ENCODE peak calls at places on chromosomes 5 and 9, in ten cellular contexts. One of them, this sample, is unnamed.

GRCh38 chr5:142821733-142822487 is 51.7 kb downstream of the ARHGAP26 start:
- DNase-seq in midbrain: no peak
- DNase-seq in lung: no peak
- DNase-seq in RCC 7860: peak; percentile 99
- DNase-seq in NCI-H187: no peak
- DNase-seq in activated naive CD4-positive, alpha-beta T cell treated with Interleukin-2 at 50 U/mL for 16 hours: no peak
- DNase-seq in hippocampal formation: no peak
- DNase-seq in HEK293T: no peak
- DNase-seq in GM23248: peak; percentile 95
- DNase-seq in stimulated activated CD4-positive, alpha-beta T cell treated with anti-CD3 and anti-CD28 coated beads, Interleukin-1b, Interleukin-23, amount 100 ng/mL, for 24 hours: no peak
- DNase-seq in this sample: no peak

GRCh38 chr5:91928751-91929521 is 545.8 kb upstream of the ARRDC3 start:
- DNase-seq in midbrain: peak; percentile 3
- DNase-seq in HEK293T: peak; percentile 12
- DNase-seq in activated naive CD4-positive, alpha-beta T cell treated with Interleukin-2 at 50 U/mL for 16 hours: no peak
- DNase-seq in RCC 7860: peak; percentile 5
- DNase-seq in hippocampal formation: no peak
- DNase-seq in lung: no peak
- DNase-seq in GM23248: peak; percentile 58
- DNase-seq in stimulated activated CD4-positive, alpha-beta T cell treated with anti-CD3 and anti-CD28 coated beads, Interleukin-1b, Interleukin-23, amount 100 ng/mL, for 24 hours: no peak
- DNase-seq in NCI-H187: no peak
- DNase-seq in this sample: no peak

GRCh38 chr5:151699071-151699901 is 12.6 kb upstream of the SPARC start:
- DNase-seq in RCC 7860: peak; percentile 94
- DNase-seq in HEK293T: no peak
- DNase-seq in hippocampal formation: no peak
- DNase-seq in GM23248: peak; percentile 98
- DNase-seq in stimulated activated CD4-positive, alpha-beta T cell treated with anti-CD3 and anti-CD28 coated beads, Interleukin-1b, Interleukin-23, amount 100 ng/mL, for 24 hours: no peak
- DNase-seq in activated naive CD4-positive, alpha-beta T cell treated with Interleukin-2 at 50 U/mL for 16 hours: no peak
- DNase-seq in NCI-H187: no peak
- DNase-seq in lung: peak; percentile 51
- DNase-seq in midbrain: no peak
- DNase-seq in this sample: no peak

GRCh38 chr9:71746753-71747115 is 21.6 kb downstream of the CEMIP2 start:
- DNase-seq in activated naive CD4-positive, alpha-beta T cell treated with Interleukin-2 at 50 U/mL for 16 hours: no peak
- DNase-seq in RCC 7860: no peak
- DNase-seq in hippocampal formation: no peak
- DNase-seq in midbrain: no peak
- DNase-seq in lung: no peak
- DNase-seq in NCI-H187: no peak
- DNase-seq in GM23248: no peak
- DNase-seq in stimulated activated CD4-positive, alpha-beta T cell treated with anti-CD3 and anti-CD28 coated beads, Interleukin-1b, Interleukin-23, amount 100 ng/mL, for 24 hours: no peak
- DNase-seq in HEK293T: no peak
- DNase-seq in this sample: no peak

GRCh38 chr9:92406506-92406905 is 2.1 kb upstream of the OGN start:
- DNase-seq in HEK293T: no peak
- DNase-seq in NCI-H187: no peak
- DNase-seq in RCC 7860: no peak
- DNase-seq in activated naive CD4-positive, alpha-beta T cell treated with Interleukin-2 at 50 U/mL for 16 hours: no peak
- DNase-seq in lung: peak; percentile 31
- DNase-seq in hippocampal formation: peak; percentile 24
- DNase-seq in stimulated activated CD4-positive, alpha-beta T cell treated with anti-CD3 and anti-CD28 coated beads, Interleukin-1b, Interleukin-23, amount 100 ng/mL, for 24 hours: no peak
- DNase-seq in GM23248: no peak
- DNase-seq in midbrain: peak; percentile 13
- DNase-seq in this sample: no peak

GRCh38 chr5:135695656-135696055 is 116.9 kb upstream of the CXCL14 start:
- DNase-seq in hippocampal formation: no peak
- DNase-seq in midbrain: no peak
- DNase-seq in HEK293T: no peak
- DNase-seq in RCC 7860: no peak
- DNase-seq in NCI-H187: no peak
- DNase-seq in stimulated activated CD4-positive, alpha-beta T cell treated with anti-CD3 and anti-CD28 coated beads, Interleukin-1b, Interleukin-23, amount 100 ng/mL, for 24 hours: no peak
- DNase-seq in GM23248: no peak
- DNase-seq in activated naive CD4-positive, alpha-beta T cell treated with Interleukin-2 at 50 U/mL for 16 hours: no peak
- DNase-seq in lung: peak; percentile 26
- DNase-seq in this sample: no peak

GRCh38 chr5:173806270-173807035 is 81.7 kb upstream of the CPEB4 start:
- DNase-seq in GM23248: peak; percentile 23
- DNase-seq in midbrain: no peak
- DNase-seq in activated naive CD4-positive, alpha-beta T cell treated with Interleukin-2 at 50 U/mL for 16 hours: no peak
- DNase-seq in lung: no peak
- DNase-seq in RCC 7860: no peak
- DNase-seq in hippocampal formation: no peak
- DNase-seq in HEK293T: no peak
- DNase-seq in stimulated activated CD4-positive, alpha-beta T cell treated with anti-CD3 and anti-CD28 coated beads, Interleukin-1b, Interleukin-23, amount 100 ng/mL, for 24 hours: no peak
- DNase-seq in NCI-H187: no peak
- DNase-seq in this sample: no peak

GRCh38 chr9:100602302-100602930 is 24.5 kb downstream of the CAVIN4 start:
- DNase-seq in HEK293T: peak; percentile 56
- DNase-seq in NCI-H187: peak; percentile 40
- DNase-seq in midbrain: peak; percentile 54
- DNase-seq in lung: no peak
- DNase-seq in activated naive CD4-positive, alpha-beta T cell treated with Interleukin-2 at 50 U/mL for 16 hours: no peak
- DNase-seq in hippocampal formation: no peak
- DNase-seq in stimulated activated CD4-positive, alpha-beta T cell treated with anti-CD3 and anti-CD28 coated beads, Interleukin-1b, Interleukin-23, amount 100 ng/mL, for 24 hours: no peak
- DNase-seq in GM23248: peak; percentile 62
- DNase-seq in RCC 7860: peak; percentile 43
- DNase-seq in this sample: peak; percentile 73

GRCh38 chr5:17255471-17256016 is 38.1 kb downstream of the BASP1 start:
- DNase-seq in stimulated activated CD4-positive, alpha-beta T cell treated with anti-CD3 and anti-CD28 coated beads, Interleukin-1b, Interleukin-23, amount 100 ng/mL, for 24 hours: no peak
- DNase-seq in lung: peak; percentile 30
- DNase-seq in midbrain: no peak
- DNase-seq in HEK293T: no peak
- DNase-seq in NCI-H187: no peak
- DNase-seq in GM23248: peak; percentile 44
- DNase-seq in RCC 7860: no peak
- DNase-seq in activated naive CD4-positive, alpha-beta T cell treated with Interleukin-2 at 50 U/mL for 16 hours: no peak
- DNase-seq in hippocampal formation: no peak
- DNase-seq in this sample: no peak

GRCh38 chr5:61425918-61426317 is 93.9 kb downstream of the ZSWIM6 start:
- DNase-seq in activated naive CD4-positive, alpha-beta T cell treated with Interleukin-2 at 50 U/mL for 16 hours: no peak
- DNase-seq in HEK293T: no peak
- DNase-seq in lung: no peak
- DNase-seq in midbrain: no peak
- DNase-seq in stimulated activated CD4-positive, alpha-beta T cell treated with anti-CD3 and anti-CD28 coated beads, Interleukin-1b, Interleukin-23, amount 100 ng/mL, for 24 hours: no peak
- DNase-seq in GM23248: no peak
- DNase-seq in RCC 7860: no peak
- DNase-seq in hippocampal formation: no peak
- DNase-seq in NCI-H187: no peak
- DNase-seq in this sample: no peak

GRCh38 chr9:96512240-96512639 is 62.3 kb downstream of the HABP4 start:
- DNase-seq in stimulated activated CD4-positive, alpha-beta T cell treated with anti-CD3 and anti-CD28 coated beads, Interleukin-1b, Interleukin-23, amount 100 ng/mL, for 24 hours: no peak
- DNase-seq in midbrain: no peak
- DNase-seq in activated naive CD4-positive, alpha-beta T cell treated with Interleukin-2 at 50 U/mL for 16 hours: no peak
- DNase-seq in hippocampal formation: no peak
- DNase-seq in RCC 7860: no peak
- DNase-seq in GM23248: no peak
- DNase-seq in NCI-H187: no peak
- DNase-seq in lung: no peak
- DNase-seq in HEK293T: no peak
- DNase-seq in this sample: no peak

GRCh38 chr5:78295035-78295961 is 800 bp upstream of the AP3B1 start:
- DNase-seq in hippocampal formation: no peak
- DNase-seq in HEK293T: peak; percentile 36
- DNase-seq in RCC 7860: no peak
- DNase-seq in NCI-H187: peak; percentile 4
- DNase-seq in stimulated activated CD4-positive, alpha-beta T cell treated with anti-CD3 and anti-CD28 coated beads, Interleukin-1b, Interleukin-23, amount 100 ng/mL, for 24 hours: peak; percentile 7
- DNase-seq in lung: peak; percentile 40
- DNase-seq in midbrain: no peak
- DNase-seq in GM23248: peak; percentile 62
- DNase-seq in activated naive CD4-positive, alpha-beta T cell treated with Interleukin-2 at 50 U/mL for 16 hours: peak; percentile 59
- DNase-seq in this sample: peak; percentile 31

GRCh38 chr5:155024015-155024414 is 10.5 kb downstream of the KIF4B start:
- DNase-seq in RCC 7860: peak; percentile 53
- DNase-seq in lung: no peak
- DNase-seq in GM23248: peak; percentile 10
- DNase-seq in stimulated activated CD4-positive, alpha-beta T cell treated with anti-CD3 and anti-CD28 coated beads, Interleukin-1b, Interleukin-23, amount 100 ng/mL, for 24 hours: no peak
- DNase-seq in hippocampal formation: no peak
- DNase-seq in activated naive CD4-positive, alpha-beta T cell treated with Interleukin-2 at 50 U/mL for 16 hours: no peak
- DNase-seq in HEK293T: no peak
- DNase-seq in NCI-H187: no peak
- DNase-seq in midbrain: no peak
- DNase-seq in this sample: no peak

GRCh38 chr5:158155811-158156495 is 297.0 kb upstream of the CLINT1 start:
- DNase-seq in GM23248: peak; percentile 41
- DNase-seq in midbrain: no peak
- DNase-seq in RCC 7860: no peak
- DNase-seq in hippocampal formation: no peak
- DNase-seq in lung: no peak
- DNase-seq in activated naive CD4-positive, alpha-beta T cell treated with Interleukin-2 at 50 U/mL for 16 hours: no peak
- DNase-seq in stimulated activated CD4-positive, alpha-beta T cell treated with anti-CD3 and anti-CD28 coated beads, Interleukin-1b, Interleukin-23, amount 100 ng/mL, for 24 hours: no peak
- DNase-seq in NCI-H187: no peak
- DNase-seq in HEK293T: no peak
- DNase-seq in this sample: no peak

GRCh38 chr5:135739383-135739961 is 95.0 kb upstream of the SLC25A48 start:
- DNase-seq in stimulated activated CD4-positive, alpha-beta T cell treated with anti-CD3 and anti-CD28 coated beads, Interleukin-1b, Interleukin-23, amount 100 ng/mL, for 24 hours: no peak
- DNase-seq in activated naive CD4-positive, alpha-beta T cell treated with Interleukin-2 at 50 U/mL for 16 hours: no peak
- DNase-seq in hippocampal formation: no peak
- DNase-seq in GM23248: peak; percentile 52
- DNase-seq in midbrain: no peak
- DNase-seq in lung: no peak
- DNase-seq in NCI-H187: no peak
- DNase-seq in HEK293T: no peak
- DNase-seq in RCC 7860: no peak
- DNase-seq in this sample: no peak

GRCh38 chr9:77830618-77831285 is 182.6 kb upstream of the GNA14 start:
- DNase-seq in RCC 7860: no peak
- DNase-seq in midbrain: no peak
- DNase-seq in activated naive CD4-positive, alpha-beta T cell treated with Interleukin-2 at 50 U/mL for 16 hours: no peak
- DNase-seq in lung: no peak
- DNase-seq in stimulated activated CD4-positive, alpha-beta T cell treated with anti-CD3 and anti-CD28 coated beads, Interleukin-1b, Interleukin-23, amount 100 ng/mL, for 24 hours: no peak
- DNase-seq in hippocampal formation: no peak
- DNase-seq in NCI-H187: no peak
- DNase-seq in HEK293T: no peak
- DNase-seq in GM23248: peak; percentile 40
- DNase-seq in this sample: no peak

GRCh38 chr9:89093201-89093600 is 85.4 kb downstream of the SHC3 start:
- DNase-seq in HEK293T: no peak
- DNase-seq in stimulated activated CD4-positive, alpha-beta T cell treated with anti-CD3 and anti-CD28 coated beads, Interleukin-1b, Interleukin-23, amount 100 ng/mL, for 24 hours: no peak
- DNase-seq in hippocampal formation: no peak
- DNase-seq in GM23248: no peak
- DNase-seq in lung: no peak
- DNase-seq in midbrain: no peak
- DNase-seq in NCI-H187: no peak
- DNase-seq in RCC 7860: no peak
- DNase-seq in activated naive CD4-positive, alpha-beta T cell treated with Interleukin-2 at 50 U/mL for 16 hours: no peak
- DNase-seq in this sample: no peak

GRCh38 chr5:154141686-154142300 is 48.7 kb upstream of the GALNT10 start:
- DNase-seq in NCI-H187: no peak
- DNase-seq in HEK293T: peak; percentile 39
- DNase-seq in RCC 7860: no peak
- DNase-seq in hippocampal formation: no peak
- DNase-seq in midbrain: no peak
- DNase-seq in GM23248: no peak
- DNase-seq in stimulated activated CD4-positive, alpha-beta T cell treated with anti-CD3 and anti-CD28 coated beads, Interleukin-1b, Interleukin-23, amount 100 ng/mL, for 24 hours: no peak
- DNase-seq in lung: peak; percentile 21
- DNase-seq in activated naive CD4-positive, alpha-beta T cell treated with Interleukin-2 at 50 U/mL for 16 hours: no peak
- DNase-seq in this sample: peak; percentile 77

GRCh38 chr5:14204785-14205321 is 61.7 kb downstream of the TRIO start:
- DNase-seq in lung: peak; percentile 50
- DNase-seq in stimulated activated CD4-positive, alpha-beta T cell treated with anti-CD3 and anti-CD28 coated beads, Interleukin-1b, Interleukin-23, amount 100 ng/mL, for 24 hours: no peak
- DNase-seq in GM23248: peak; percentile 92
- DNase-seq in midbrain: peak; percentile 15
- DNase-seq in NCI-H187: no peak
- DNase-seq in RCC 7860: peak; percentile 94
- DNase-seq in activated naive CD4-positive, alpha-beta T cell treated with Interleukin-2 at 50 U/mL for 16 hours: no peak
- DNase-seq in HEK293T: no peak
- DNase-seq in hippocampal formation: no peak
- DNase-seq in this sample: no peak

GRCh38 chr5:160905285-160905684 is 53.3 kb upstream of the ATP10B start:
- DNase-seq in activated naive CD4-positive, alpha-beta T cell treated with Interleukin-2 at 50 U/mL for 16 hours: no peak
- DNase-seq in hippocampal formation: no peak
- DNase-seq in HEK293T: no peak
- DNase-seq in midbrain: no peak
- DNase-seq in RCC 7860: no peak
- DNase-seq in lung: no peak
- DNase-seq in NCI-H187: no peak
- DNase-seq in stimulated activated CD4-positive, alpha-beta T cell treated with anti-CD3 and anti-CD28 coated beads, Interleukin-1b, Interleukin-23, amount 100 ng/mL, for 24 hours: no peak
- DNase-seq in GM23248: no peak
- DNase-seq in this sample: no peak

GRCh38 chr9:123475407-123475806 is 119.4 kb downstream of the CRB2 start:
- DNase-seq in activated naive CD4-positive, alpha-beta T cell treated with Interleukin-2 at 50 U/mL for 16 hours: no peak
- DNase-seq in GM23248: no peak
- DNase-seq in stimulated activated CD4-positive, alpha-beta T cell treated with anti-CD3 and anti-CD28 coated beads, Interleukin-1b, Interleukin-23, amount 100 ng/mL, for 24 hours: no peak
- DNase-seq in NCI-H187: no peak
- DNase-seq in lung: no peak
- DNase-seq in HEK293T: no peak
- DNase-seq in RCC 7860: no peak
- DNase-seq in hippocampal formation: no peak
- DNase-seq in midbrain: no peak
- DNase-seq in this sample: no peak

GRCh38 chr9:137368431-137369110 is 54.4 kb downstream of the EXD3 start:
- DNase-seq in HEK293T: no peak
- DNase-seq in GM23248: peak; percentile 16
- DNase-seq in lung: no peak
- DNase-seq in hippocampal formation: no peak
- DNase-seq in RCC 7860: no peak
- DNase-seq in midbrain: no peak
- DNase-seq in activated naive CD4-positive, alpha-beta T cell treated with Interleukin-2 at 50 U/mL for 16 hours: no peak
- DNase-seq in NCI-H187: no peak
- DNase-seq in stimulated activated CD4-positive, alpha-beta T cell treated with anti-CD3 and anti-CD28 coated beads, Interleukin-1b, Interleukin-23, amount 100 ng/mL, for 24 hours: no peak
- DNase-seq in this sample: no peak

GRCh38 chr9:75120661-75121060 is 32.3 kb downstream of the OSTF1 start:
- DNase-seq in lung: no peak
- DNase-seq in hippocampal formation: no peak
- DNase-seq in midbrain: no peak
- DNase-seq in RCC 7860: no peak
- DNase-seq in stimulated activated CD4-positive, alpha-beta T cell treated with anti-CD3 and anti-CD28 coated beads, Interleukin-1b, Interleukin-23, amount 100 ng/mL, for 24 hours: no peak
- DNase-seq in HEK293T: no peak
- DNase-seq in activated naive CD4-positive, alpha-beta T cell treated with Interleukin-2 at 50 U/mL for 16 hours: no peak
- DNase-seq in NCI-H187: no peak
- DNase-seq in GM23248: no peak
- DNase-seq in this sample: no peak

GRCh38 chr5:111668713-111669112 is 88.3 kb downstream of the NREP start:
- DNase-seq in midbrain: no peak
- DNase-seq in lung: no peak
- DNase-seq in RCC 7860: peak; percentile 58
- DNase-seq in stimulated activated CD4-positive, alpha-beta T cell treated with anti-CD3 and anti-CD28 coated beads, Interleukin-1b, Interleukin-23, amount 100 ng/mL, for 24 hours: no peak
- DNase-seq in activated naive CD4-positive, alpha-beta T cell treated with Interleukin-2 at 50 U/mL for 16 hours: no peak
- DNase-seq in NCI-H187: no peak
- DNase-seq in GM23248: peak; percentile 76
- DNase-seq in hippocampal formation: no peak
- DNase-seq in HEK293T: no peak
- DNase-seq in this sample: no peak

GRCh38 chr9:70947519-70947918 is 173.9 kb downstream of the TRPM3 start:
- DNase-seq in hippocampal formation: no peak
- DNase-seq in HEK293T: no peak
- DNase-seq in RCC 7860: no peak
- DNase-seq in lung: no peak
- DNase-seq in NCI-H187: no peak
- DNase-seq in stimulated activated CD4-positive, alpha-beta T cell treated with anti-CD3 and anti-CD28 coated beads, Interleukin-1b, Interleukin-23, amount 100 ng/mL, for 24 hours: no peak
- DNase-seq in GM23248: no peak
- DNase-seq in midbrain: no peak
- DNase-seq in activated naive CD4-positive, alpha-beta T cell treated with Interleukin-2 at 50 U/mL for 16 hours: no peak
- DNase-seq in this sample: no peak

GRCh38 chr9:132408521-132408920 is 1.5 kb upstream of the CFAP77 start:
- DNase-seq in NCI-H187: no peak
- DNase-seq in hippocampal formation: no peak
- DNase-seq in stimulated activated CD4-positive, alpha-beta T cell treated with anti-CD3 and anti-CD28 coated beads, Interleukin-1b, Interleukin-23, amount 100 ng/mL, for 24 hours: no peak
- DNase-seq in HEK293T: no peak
- DNase-seq in RCC 7860: no peak
- DNase-seq in lung: no peak
- DNase-seq in midbrain: no peak
- DNase-seq in GM23248: no peak
- DNase-seq in activated naive CD4-positive, alpha-beta T cell treated with Interleukin-2 at 50 U/mL for 16 hours: no peak
- DNase-seq in this sample: no peak

This sample was measured in WERI-Rb-1.